ENCODE peak calls at places on chromosomes 3 and 15, in eight cellular contexts. One of them, this sample, is unnamed.

GRCh38 chr15:73633991-73634495 is 854 bp upstream of the NPTN start:
- DNase-seq in sigmoid colon: no peak
- DNase-seq in uterus: no peak
- DNase-seq in cardiac muscle cell: no peak
- DNase-seq in upper lobe of left lung: no peak
- DNase-seq in SJSA1: peak; percentile 87
- DNase-seq in neural progenitor cell: no peak
- DNase-seq in tibial nerve: no peak
- DNase-seq in this sample: no peak

GRCh38 chr15:75235051-75235673 is 23.0 kb upstream of the GOLGA6C start:
- DNase-seq in sigmoid colon: peak; percentile 43
- DNase-seq in uterus: no peak
- DNase-seq in cardiac muscle cell: no peak
- DNase-seq in upper lobe of left lung: no peak
- DNase-seq in SJSA1: no peak
- DNase-seq in neural progenitor cell: no peak
- DNase-seq in tibial nerve: no peak
- DNase-seq in this sample: no peak

GRCh38 chr3:52754373-52754772 is 16.4 kb downstream of the NEK4 start:
- DNase-seq in sigmoid colon: no peak
- DNase-seq in uterus: no peak
- DNase-seq in cardiac muscle cell: no peak
- DNase-seq in upper lobe of left lung: no peak
- DNase-seq in SJSA1: no peak
- DNase-seq in neural progenitor cell: no peak
- DNase-seq in tibial nerve: no peak
- DNase-seq in this sample: no peak

GRCh38 chr15:85030301-85031049 is 48.8 kb downstream of the PDE8A start:
- DNase-seq in sigmoid colon: no peak
- DNase-seq in uterus: no peak
- DNase-seq in cardiac muscle cell: no peak
- DNase-seq in upper lobe of left lung: no peak
- DNase-seq in SJSA1: no peak
- DNase-seq in neural progenitor cell: no peak
- DNase-seq in tibial nerve: no peak
- DNase-seq in this sample: no peak

GRCh38 chr15:70095387-70096214 is 2.1 kb downstream of the TLE3 start:
- DNase-seq in sigmoid colon: peak; percentile 72
- DNase-seq in uterus: no peak
- DNase-seq in cardiac muscle cell: peak; percentile 36
- DNase-seq in upper lobe of left lung: peak; percentile 49
- DNase-seq in SJSA1: no peak
- DNase-seq in neural progenitor cell: peak; percentile 86
- DNase-seq in tibial nerve: no peak
- DNase-seq in this sample: peak; percentile 16

GRCh38 chr3:13561376-13561775 is 12.5 kb downstream of the FBLN2 start:
- DNase-seq in sigmoid colon: no peak
- DNase-seq in uterus: no peak
- DNase-seq in cardiac muscle cell: no peak
- DNase-seq in upper lobe of left lung: no peak
- DNase-seq in SJSA1: no peak
- DNase-seq in neural progenitor cell: no peak
- DNase-seq in tibial nerve: no peak
- DNase-seq in this sample: no peak

GRCh38 chr3:155313303-155313702 is 19.8 kb upstream of the STRIT1 start:
- DNase-seq in sigmoid colon: no peak
- DNase-seq in uterus: no peak
- DNase-seq in cardiac muscle cell: no peak
- DNase-seq in upper lobe of left lung: no peak
- DNase-seq in SJSA1: no peak
- DNase-seq in neural progenitor cell: no peak
- DNase-seq in tibial nerve: no peak
- DNase-seq in this sample: no peak

GRCh38 chr3:76362643-76363042 is 577.3 kb upstream of the ZNF717 start:
- DNase-seq in sigmoid colon: no peak
- DNase-seq in uterus: no peak
- DNase-seq in cardiac muscle cell: no peak
- DNase-seq in upper lobe of left lung: no peak
- DNase-seq in SJSA1: no peak
- DNase-seq in neural progenitor cell: no peak
- DNase-seq in tibial nerve: no peak
- DNase-seq in this sample: no peak

GRCh38 chr3:72482589-72483249 is 365.5 kb downstream of the SHQ1 start:
- DNase-seq in sigmoid colon: peak; percentile 73
- DNase-seq in uterus: peak; percentile 90
- DNase-seq in cardiac muscle cell: peak; percentile 22
- DNase-seq in upper lobe of left lung: peak; percentile 84
- DNase-seq in SJSA1: peak; percentile 67
- DNase-seq in neural progenitor cell: no peak
- DNase-seq in tibial nerve: peak; percentile 38
- DNase-seq in this sample: peak; percentile 30

GRCh38 chr3:53049987-53050386 is 4.1 kb upstream of the SFMBT1 start:
- DNase-seq in sigmoid colon: no peak
- DNase-seq in uterus: no peak
- DNase-seq in cardiac muscle cell: no peak
- DNase-seq in upper lobe of left lung: no peak
- DNase-seq in SJSA1: no peak
- DNase-seq in neural progenitor cell: no peak
- DNase-seq in tibial nerve: no peak
- DNase-seq in this sample: no peak

GRCh38 chr15:81889480-81889871 is 156.3 kb downstream of the MEX3B start:
- DNase-seq in sigmoid colon: no peak
- DNase-seq in uterus: no peak
- DNase-seq in cardiac muscle cell: no peak
- DNase-seq in upper lobe of left lung: no peak
- DNase-seq in SJSA1: no peak
- DNase-seq in neural progenitor cell: no peak
- DNase-seq in tibial nerve: no peak
- DNase-seq in this sample: no peak

GRCh38 chr3:196518999-196519737 is 4.0 kb upstream of the SMCO1 start:
- DNase-seq in sigmoid colon: peak; percentile 82
- DNase-seq in uterus: peak; percentile 25
- DNase-seq in cardiac muscle cell: peak; percentile 55
- DNase-seq in upper lobe of left lung: peak; percentile 59
- DNase-seq in SJSA1: peak; percentile 84
- DNase-seq in neural progenitor cell: peak; percentile 86
- DNase-seq in tibial nerve: peak; percentile 28
- DNase-seq in this sample: peak; percentile 62

GRCh38 chr15:66883322-66883911 is 181.4 kb downstream of the SMAD6 start:
- DNase-seq in sigmoid colon: peak; percentile 97
- DNase-seq in uterus: peak; percentile 94
- DNase-seq in cardiac muscle cell: peak; percentile 83
- DNase-seq in upper lobe of left lung: peak; percentile 58
- DNase-seq in SJSA1: peak; percentile 99
- DNase-seq in neural progenitor cell: peak; percentile 68
- DNase-seq in tibial nerve: peak; percentile 83
- DNase-seq in this sample: no peak

GRCh38 chr3:78632925-78633324 is 1134.9 kb downstream of the ROBO1 start:
- DNase-seq in sigmoid colon: no peak
- DNase-seq in uterus: no peak
- DNase-seq in cardiac muscle cell: no peak
- DNase-seq in upper lobe of left lung: no peak
- DNase-seq in SJSA1: no peak
- DNase-seq in neural progenitor cell: no peak
- DNase-seq in tibial nerve: no peak
- DNase-seq in this sample: no peak

GRCh38 chr15:63982381-63982854 is 63.9 kb downstream of the DAPK2 start:
- DNase-seq in sigmoid colon: no peak
- DNase-seq in uterus: no peak
- DNase-seq in cardiac muscle cell: no peak
- DNase-seq in upper lobe of left lung: no peak
- DNase-seq in SJSA1: no peak
- DNase-seq in neural progenitor cell: no peak
- DNase-seq in tibial nerve: no peak
- DNase-seq in this sample: no peak

GRCh38 chr15:53739651-53740050 is 19.8 kb downstream of the WDR72 start:
- DNase-seq in sigmoid colon: no peak
- DNase-seq in uterus: no peak
- DNase-seq in cardiac muscle cell: no peak
- DNase-seq in upper lobe of left lung: no peak
- DNase-seq in SJSA1: no peak
- DNase-seq in neural progenitor cell: no peak
- DNase-seq in tibial nerve: no peak
- DNase-seq in this sample: no peak

GRCh38 chr3:129441782-129442181 is 1.8 kb downstream of the IFT122 start:
- DNase-seq in sigmoid colon: no peak
- DNase-seq in uterus: no peak
- DNase-seq in cardiac muscle cell: peak; percentile 14
- DNase-seq in upper lobe of left lung: no peak
- DNase-seq in SJSA1: no peak
- DNase-seq in neural progenitor cell: no peak
- DNase-seq in tibial nerve: no peak
- DNase-seq in this sample: no peak

GRCh38 chr3:152155654-152156053 is 113.1 kb upstream of the MBNL1 start:
- DNase-seq in sigmoid colon: no peak
- DNase-seq in uterus: no peak
- DNase-seq in cardiac muscle cell: peak; percentile 7
- DNase-seq in upper lobe of left lung: no peak
- DNase-seq in SJSA1: no peak
- DNase-seq in neural progenitor cell: no peak
- DNase-seq in tibial nerve: no peak
- DNase-seq in this sample: no peak
- H3K36me3 ChIP-seq in sigmoid colon: no peaks in the 10 kb centered on the region
- H3K36me3 ChIP-seq in uterus: no peaks in the 10 kb centered on the region
- H3K36me3 ChIP-seq in cardiac muscle cell: no peaks in the 10 kb centered on the region
- H3K36me3 ChIP-seq in upper lobe of left lung: no peaks in the 10 kb centered on the region
- H3K36me3 ChIP-seq in SJSA1: no peaks in the 10 kb centered on the region
- H3K36me3 ChIP-seq in neural progenitor cell: no peaks in the 10 kb centered on the region
- H3K36me3 ChIP-seq in tibial nerve: no peaks in the 10 kb centered on the region
- H3K36me3 ChIP-seq in this sample: no peaks in the 10 kb centered on the region

DNA sequence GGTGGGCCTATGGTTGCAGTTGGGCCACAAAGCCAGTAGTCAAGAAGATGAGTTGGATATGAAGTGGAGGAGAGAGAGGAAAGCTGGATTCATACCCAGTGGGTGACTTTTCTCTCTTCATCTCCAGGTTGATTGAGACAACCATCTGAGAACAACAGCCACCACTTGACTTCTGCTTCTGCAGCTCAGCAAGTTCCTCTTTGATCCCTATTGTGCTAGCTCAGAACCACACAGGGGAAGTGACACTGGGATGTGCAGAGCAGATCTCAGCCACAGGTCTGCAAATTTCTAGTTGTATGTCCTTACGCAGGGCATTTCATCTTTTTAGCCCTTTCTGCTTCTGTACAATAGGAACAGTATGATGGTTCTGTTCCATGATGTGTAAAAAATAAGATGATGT is 459.2 kb upstream of the ARRDC4 start:
- DNase-seq in sigmoid colon: no peak
- DNase-seq in uterus: no peak
- DNase-seq in cardiac muscle cell: no peak
- DNase-seq in upper lobe of left lung: peak; percentile 25
- DNase-seq in SJSA1: no peak
- DNase-seq in neural progenitor cell: no peak
- DNase-seq in tibial nerve: no peak
- DNase-seq in this sample: no peak
- H3K9me3 ChIP-seq in sigmoid colon: no peaks in the 10 kb centered on the region
- H3K9me3 ChIP-seq in uterus: no peaks in the 10 kb centered on the region
- H3K9me3 ChIP-seq in cardiac muscle cell: no peaks in the 10 kb centered on the region
- H3K9me3 ChIP-seq in upper lobe of left lung: no peaks in the 10 kb centered on the region
- H3K9me3 ChIP-seq in SJSA1: peaks cover 5% of the 10 kb centered on the region
- H3K9me3 ChIP-seq in neural progenitor cell: no peaks in the 10 kb centered on the region
- H3K9me3 ChIP-seq in tibial nerve: no peaks in the 10 kb centered on the region
- H3K9me3 ChIP-seq in this sample: no peaks in the 10 kb centered on the region

DNA sequence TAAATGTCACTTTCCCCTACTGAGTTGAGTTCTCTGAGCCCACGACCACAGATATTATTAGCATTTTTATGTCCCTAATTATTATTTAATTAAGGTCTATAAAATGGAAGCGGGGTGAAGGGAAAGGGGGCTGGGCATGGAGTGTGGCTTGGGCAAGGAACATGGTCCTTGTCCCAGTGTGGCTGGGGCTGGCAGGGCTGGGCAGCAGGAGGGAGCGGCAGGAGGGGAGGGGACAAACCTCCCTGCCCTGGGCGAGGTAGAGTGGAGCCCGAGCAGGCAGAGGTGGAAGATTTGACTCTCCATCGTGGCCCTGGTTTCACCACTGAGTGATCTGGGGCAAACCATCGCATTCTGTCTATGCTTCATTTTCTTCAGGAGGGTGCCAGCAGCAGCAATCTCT is 402.9 kb upstream of the C2CD4B start:
- DNase-seq in sigmoid colon: no peak
- DNase-seq in uterus: no peak
- DNase-seq in cardiac muscle cell: no peak
- DNase-seq in upper lobe of left lung: no peak
- DNase-seq in SJSA1: no peak
- DNase-seq in neural progenitor cell: no peak
- DNase-seq in tibial nerve: no peak
- DNase-seq in this sample: no peak
- H3K36me3 ChIP-seq in sigmoid colon: no peaks in the 10 kb centered on the region
- H3K36me3 ChIP-seq in uterus: no peaks in the 10 kb centered on the region
- H3K36me3 ChIP-seq in cardiac muscle cell: no peaks in the 10 kb centered on the region
- H3K36me3 ChIP-seq in upper lobe of left lung: no peaks in the 10 kb centered on the region
- H3K36me3 ChIP-seq in SJSA1: no peaks in the 10 kb centered on the region
- H3K36me3 ChIP-seq in neural progenitor cell: no peaks in the 10 kb centered on the region
- H3K36me3 ChIP-seq in tibial nerve: no peaks in the 10 kb centered on the region
- H3K36me3 ChIP-seq in this sample: no peaks in the 10 kb centered on the region

GRCh38 chr15:79919090-79919748 is 22.4 kb upstream of the MTHFS start:
- DNase-seq in sigmoid colon: no peak
- DNase-seq in uterus: no peak
- DNase-seq in cardiac muscle cell: no peak
- DNase-seq in upper lobe of left lung: no peak
- DNase-seq in SJSA1: no peak
- DNase-seq in neural progenitor cell: peak; percentile 74
- DNase-seq in tibial nerve: no peak
- DNase-seq in this sample: no peak

GRCh38 chr15:79916424-79916823 is 19.6 kb upstream of the MTHFS start:
- DNase-seq in sigmoid colon: no peak
- DNase-seq in uterus: no peak
- DNase-seq in cardiac muscle cell: no peak
- DNase-seq in upper lobe of left lung: no peak
- DNase-seq in SJSA1: no peak
- DNase-seq in neural progenitor cell: no peak
- DNase-seq in tibial nerve: no peak
- DNase-seq in this sample: no peak

GRCh38 chr15:79919749-79920511 is 23.1 kb upstream of the MTHFS start:
- DNase-seq in sigmoid colon: no peak
- DNase-seq in uterus: no peak
- DNase-seq in cardiac muscle cell: no peak
- DNase-seq in upper lobe of left lung: no peak
- DNase-seq in SJSA1: no peak
- DNase-seq in neural progenitor cell: peak; percentile 57
- DNase-seq in tibial nerve: no peak
- DNase-seq in this sample: no peak

GRCh38 chr15:79918278-79918677 is 21.5 kb upstream of the MTHFS start:
- DNase-seq in sigmoid colon: no peak
- DNase-seq in uterus: no peak
- DNase-seq in cardiac muscle cell: no peak
- DNase-seq in upper lobe of left lung: no peak
- DNase-seq in SJSA1: no peak
- DNase-seq in neural progenitor cell: peak; percentile 53
- DNase-seq in tibial nerve: no peak
- DNase-seq in this sample: no peak

DNA sequence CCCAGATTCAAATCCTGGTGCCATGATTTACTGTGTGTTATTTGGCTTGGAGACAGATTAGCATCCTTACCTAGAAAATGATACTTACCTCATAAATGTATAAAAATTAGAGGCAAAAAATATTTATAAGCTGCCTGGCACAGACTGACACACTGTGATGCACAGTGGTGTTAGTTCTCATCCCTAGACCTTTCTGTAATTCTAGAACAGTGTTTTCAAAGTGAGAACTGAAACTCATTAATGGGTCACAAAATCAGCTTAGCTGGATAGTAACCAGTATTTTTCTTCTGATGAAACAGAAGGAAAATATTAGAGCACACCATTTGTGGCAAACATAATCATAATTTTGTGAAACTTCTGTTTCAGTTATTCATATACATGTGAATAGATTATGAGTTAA is 17.9 kb upstream of the MTHFS start:
- DNase-seq in sigmoid colon: no peak
- DNase-seq in uterus: no peak
- DNase-seq in cardiac muscle cell: no peak
- DNase-seq in upper lobe of left lung: no peak
- DNase-seq in SJSA1: no peak
- DNase-seq in neural progenitor cell: no peak
- DNase-seq in tibial nerve: no peak
- DNase-seq in this sample: no peak
- H3K9me3 ChIP-seq in sigmoid colon: peaks cover 32% of the 10 kb centered on the region
- H3K9me3 ChIP-seq in uterus: no peaks in the 10 kb centered on the region
- H3K9me3 ChIP-seq in cardiac muscle cell: no peaks in the 10 kb centered on the region
- H3K9me3 ChIP-seq in upper lobe of left lung: peaks cover 39% of the 10 kb centered on the region
- H3K9me3 ChIP-seq in SJSA1: peaks cover 21% of the 10 kb centered on the region
- H3K9me3 ChIP-seq in neural progenitor cell: no peaks in the 10 kb centered on the region
- H3K9me3 ChIP-seq in tibial nerve: peaks cover 43% of the 10 kb centered on the region
- H3K9me3 ChIP-seq in this sample: peaks cover 37% of the 10 kb centered on the region